ENCODE peak calls at places on chromosome 7, in six cellular contexts. O, B, E, N, V and Y are unnamed samples.
A peak's percentile ranks its signal among the peaks of the same experiment; 100 is the strongest.

GRCh38 chr7:117077658-117078057 is 124.4 kb downstream of the ST7 start:
- DNase-seq in B (no peak), N (no peak), O (no peak), E (no peak), V (no peak), Y (no peak)

GRCh38 chr7:94289071-94289470 is 105.6 kb upstream of the COL1A2 start:
- DNase-seq in V (peak; percentile 87), E (no peak), B (peak; percentile 94), N (peak; percentile 86), O (peak; percentile 76), Y (peak; percentile 31)

GRCh38 chr7:148700693-148701092 is 2.0 kb downstream of the CUL1 start:
- DNase-seq in V (peak; percentile 71), E (no peak), O (no peak), B (peak; percentile 39), N (no peak), Y (no peak)

GRCh38 chr7:132065973-132066611 is 509.7 kb upstream of the PODXL start:
- DNase-seq in B (no peak), N (no peak), E (no peak), O (no peak), V (peak; percentile 25), Y (no peak)

GRCh38 chr7:44194069-44194468 is 4.8 kb upstream of the GCK start:
- DNase-seq in V (no peak), O (no peak), B (peak; percentile 37), N (no peak), E (no peak), Y (no peak)

GRCh38 chr7:73847941-73848723 is 5.8 kb upstream of the METTL27 start:
- DNase-seq in N (no peak), O (no peak), V (peak; percentile 34), E (no peak), B (no peak), Y (no peak)

GRCh38 chr7:150855476-150856302 is 3.4 kb downstream of the AOC1 start:
- DNase-seq in B (peak; percentile 9), E (peak; percentile 7), V (no peak), O (peak; percentile 39), N (no peak), Y (no peak)

GRCh38 chr7:93799750-93800357 is 90.7 kb downstream of the TFPI2 start:
- DNase-seq in O (no peak), B (peak; percentile 27), V (peak; percentile 11), N (no peak), E (no peak), Y (no peak)

GRCh38 chr7:2734761-2735571 is 47.0 kb downstream of the AMZ1 start:
- DNase-seq in V (no peak), E (no peak), O (no peak), N (peak; percentile 71), B (no peak), Y (peak; percentile 60)

GRCh38 chr7:156019776-156020565 is 207.7 kb upstream of the SHH start:
- DNase-seq in E (peak; percentile 35), V (no peak), O (peak; percentile 51), B (no peak), N (no peak), Y (no peak)

GRCh38 chr7:85111761-85112160 is 75.1 kb downstream of the SEMA3D start:
- DNase-seq in O (no peak), N (no peak), E (no peak), B (no peak), V (peak; percentile 78), Y (no peak)

GRCh38 chr7:53113424-53113823 is 78.0 kb downstream of the POM121L12 start:
- DNase-seq in O (no peak), E (no peak), N (no peak), V (no peak), B (no peak), Y (no peak)

GRCh38 chr7:1855396-1856160 is 185.5 kb downstream of the ELFN1 start:
- DNase-seq in V (no peak), B (no peak), N (no peak), E (no peak), O (peak; percentile 59), Y (peak; percentile 7)

GRCh38 chr7:2932761-2933251 is 88.7 kb upstream of the GNA12 start:
- DNase-seq in O (peak; percentile 67), N (no peak), B (no peak), V (no peak), E (no peak), Y (no peak)

GRCh38 chr7:100655908-100656674 is at the start of gene ACTL6B:
- DNase-seq in O (peak; percentile 91), E (peak; percentile 55), N (no peak), V (no peak), B (peak; percentile 82), Y (peak; percentile 59)

GRCh38 chr7:73907554-73908122 is 46.7 kb downstream of the TMEM270 start:
- DNase-seq in N (no peak), E (no peak), B (no peak), O (peak; percentile 34), V (no peak), Y (no peak)

GRCh38 chr7:50302486-50303081 is 1.9 kb upstream of the IKZF1 start:
- DNase-seq in O (no peak), V (no peak), B (peak; percentile 27), E (no peak), N (no peak), Y (no peak)

GRCh38 chr7:117901089-117901797 is 28.0 kb upstream of the CTTNBP2 start:
- DNase-seq in N (no peak), V (no peak), O (no peak), E (no peak), B (no peak), Y (no peak)

GRCh38 chr7:38685851-38686250 is 54.7 kb upstream of the AMPH start:
- DNase-seq in O (no peak), V (no peak), B (no peak), E (no peak), N (no peak), Y (no peak)

GRCh38 chr7:46411236-46411635 is 490.2 kb upstream of the IGFBP3 start:
- DNase-seq in E (no peak), N (no peak), B (no peak), O (no peak), V (no peak), Y (no peak)

GRCh38 chr7:7746419-7746818 is 28.0 kb upstream of the RPA3 start:
- DNase-seq in E (no peak), N (no peak), B (no peak), O (no peak), V (no peak), Y (no peak)

GRCh38 chr7:43114451-43114765 is 2.0 kb downstream of the HECW1 start:
- DNase-seq in O (no peak), N (no peak), B (no peak), E (no peak), V (no peak), Y (no peak)

GRCh38 chr7:84735021-84735420 is 451.8 kb downstream of the SEMA3D start:
- DNase-seq in E (no peak), N (no peak), V (peak; percentile 32), B (no peak), O (no peak), Y (no peak)

GRCh38 chr7:134741901-134742635 is 37.4 kb upstream of the CALD1 start:
- DNase-seq in V (peak; percentile 99), E (no peak), B (peak; percentile 98), O (peak; percentile 77), N (peak; percentile 32), Y (no peak)

GRCh38 chr7:44324204-44325126 is 929 bp downstream of the CAMK2B start:
- DNase-seq in V (no peak), B (no peak), O (no peak), E (no peak), N (no peak), Y (no peak)

GRCh38 chr7:36570508-36571219 is 153.6 kb downstream of the AOAH start:
- DNase-seq in E (no peak), N (no peak), B (no peak), O (no peak), V (no peak), Y (no peak)

GRCh38 chr7:91940171-91940570 is 491 bp upstream of the AKAP9 start:
- DNase-seq in V (peak; percentile 32), B (peak; percentile 72), E (peak; percentile 54), N (peak; percentile 38), O (no peak), Y (no peak)

GRCh38 chr7:114789161-114789560 is 132.7 kb upstream of the MDFIC start:
- DNase-seq in V (peak; percentile 47), B (no peak), E (no peak), N (no peak), O (no peak), Y (no peak)

GRCh38 chr7:50206521-50207250 is 97.8 kb upstream of the IKZF1 start:
- DNase-seq in B (peak; percentile 23), V (no peak), E (peak; percentile 84), N (no peak), O (no peak), Y (no peak)

GRCh38 chr7:90530263-90530662 is 60.8 kb downstream of the PTTG1IP2 start:
- DNase-seq in E (no peak), V (peak; percentile 67), B (peak; percentile 7), O (no peak), N (no peak), Y (no peak)

GRCh38 chr7:572668-573495 is 53.2 kb upstream of the PDGFA start:
- DNase-seq in V (no peak), N (no peak), O (no peak), B (no peak), E (no peak), Y (no peak)
- H3K36me3 ChIP-seq in V (no peaks in the 10 kb centered on the region), N (no peaks in the 10 kb centered on the region), O (no peaks in the 10 kb centered on the region), B (no peaks in the 10 kb centered on the region), E (no peaks in the 10 kb centered on the region), Y (no peaks in the 10 kb centered on the region)

GRCh38 chr7:157279973-157280841 is 56.6 kb upstream of the DNAJB6 start:
- DNase-seq in E (no peak), B (no peak), O (peak; percentile 74), N (no peak), V (no peak), Y (no peak)

GRCh38 chr7:157278791-157279678 is 57.8 kb upstream of the DNAJB6 start:
- DNase-seq in O (peak; percentile 89), B (no peak), N (no peak), E (no peak), V (peak; percentile 25), Y (peak; percentile 83)

GRCh38 chr7:157278167-157278790 is 58.5 kb upstream of the DNAJB6 start:
- DNase-seq in E (no peak), B (no peak), N (no peak), V (no peak), O (peak; percentile 68), Y (no peak)

GRCh38 chr7:157281221-157281998 is 55.4 kb upstream of the DNAJB6 start:
- DNase-seq in B (no peak), E (no peak), O (no peak), V (no peak), N (no peak), Y (no peak)

GRCh38 chr7:157279679-157279972 is 57.2 kb upstream of the DNAJB6 start:
- DNase-seq in V (no peak), E (no peak), B (no peak), O (no peak), N (no peak), Y (no peak)
- H3K4me3 ChIP-seq in V (peak overlapping the region; percentile 54), E (no peak overlapping the region), B (no peak overlapping the region), O (peak overlapping the region; percentile 28), N (peak overlapping the region; percentile 30), Y (peak overlapping the region; percentile 79)

GRCh38 chr7:139574618-139575337 is 51.3 kb downstream of the CLEC2L start:
- DNase-seq in N (no peak), B (no peak), O (no peak), E (peak; percentile 37), V (no peak), Y (peak; percentile 38)
- H3K36me3 ChIP-seq in N (no peaks in the 10 kb centered on the region), B (no peaks in the 10 kb centered on the region), O (peaks cover 3% of the 10 kb centered on the region), E (peaks cover 8% of the 10 kb centered on the region), V (peaks cover 10% of the 10 kb centered on the region), Y (peaks cover 83% of the 10 kb centered on the region)

GRCh38 chr7:123647106-123647730 is 8.4 kb upstream of the LMOD2 start:
- DNase-seq in O (no peak), B (no peak), E (no peak), V (no peak), N (no peak), Y (no peak)
- H3K4me3 ChIP-seq in O (no peak overlapping the region), B (no peak overlapping the region), E (no peak overlapping the region), V (no peak overlapping the region), N (no peak overlapping the region), Y (peak overlapping the region; percentile 2)